ENCODE peak calls at places on chromosomes 13 and 19, in six cellular contexts. B is stimulated activated CD8-positive, alpha-beta memory T cell treated with anti-CD3 and anti-CD28 coated beads, Interleukin-15, amount 100 ng/mL, for 24 hours; C is thoracic aorta; E is CD4-positive, alpha-beta T cell; S is NCI-H460; D is breast epithelium. W is an unnamed sample.

GRCh38 chr13:98187155-98187726 is 10.2 kb upstream of the RNF113B start:
- DNase-seq in S (no peak), C (no peak), E (no peak), D (no peak), B (no peak), W (no peak)

GRCh38 chr19:4208385-4209094 is 20.8 kb upstream of the EBI3 start:
- DNase-seq in S (no peak), B (no peak), C (no peak), E (no peak), D (no peak), W (no peak)

GRCh38 chr19:11577451-11578341 is at the start of gene ACP5:
- DNase-seq in B (no peak), D (no peak), S (no peak), E (no peak), C (no peak), W (no peak)

GRCh38 chr13:113723400-113724015 is 35.5 kb upstream of the TMEM255B start:
- DNase-seq in D (no peak), S (no peak), B (no peak), C (no peak), E (no peak), W (no peak)

GRCh38 chr13:98223741-98224140 is 46.7 kb upstream of the RNF113B start:
- DNase-seq in B (no peak), S (no peak), D (no peak), E (no peak), C (no peak), W (no peak)

GRCh38 chr19:41997121-41997850 is 3.3 kb upstream of the ATP1A3 start:
- DNase-seq in C (no peak), D (no peak), B (no peak), S (peak; percentile 33), E (peak; percentile 24), W (no peak)

GRCh38 chr13:66558511-66558910 is 671.6 kb downstream of the PCDH9 start:
- DNase-seq in C (no peak), S (no peak), E (no peak), D (no peak), B (no peak), W (no peak)

GRCh38 chr19:19405919-19406877 is 723 bp downstream of the GATAD2A start:
- DNase-seq in S (no peak), D (no peak), B (peak; percentile 36), E (no peak), C (no peak), W (peak; percentile 85)

GRCh38 chr19:38538793-38539528 is 78.8 kb downstream of the MAP4K1 start:
- DNase-seq in D (no peak), C (no peak), B (no peak), S (no peak), E (no peak), W (no peak)

GRCh38 chr19:6847828-6848200 is 39.6 kb upstream of the ADGRE1 start:
- DNase-seq in D (no peak), S (no peak), B (no peak), C (no peak), E (no peak), W (peak; percentile 20)

GRCh38 chr19:55487884-55488687 is at the start of gene SSC5D:
- DNase-seq in D (no peak), E (no peak), B (no peak), C (no peak), S (no peak), W (peak; percentile 81)

GRCh38 chr13:111943229-111943795 is 123.6 kb upstream of the SOX1 start:
- DNase-seq in D (no peak), B (no peak), S (no peak), E (no peak), C (no peak), W (peak; percentile 70)

GRCh38 chr19:41297628-41298326 is 12.2 kb upstream of the CCDC97 start:
- DNase-seq in S (no peak), C (no peak), B (no peak), D (no peak), E (no peak), W (no peak)

GRCh38 chr19:38392707-38393308 is 4.3 kb downstream of the SPRED3 start:
- DNase-seq in D (no peak), B (no peak), S (no peak), E (no peak), C (no peak), W (no peak)

GRCh38 chr19:17779281-17779930 is 15.5 kb upstream of the B3GNT3 start:
- DNase-seq in E (no peak), B (no peak), D (no peak), C (no peak), S (peak; percentile 72), W (no peak)

GRCh38 chr13:30463820-30464495 is 1.8 kb downstream of the HMGB1 start:
- DNase-seq in S (no peak), B (peak; percentile 40), D (peak; percentile 54), E (peak; percentile 54), C (no peak), W (peak; percentile 83)

GRCh38 chr13:94272038-94272437 is 207.4 kb downstream of the DCT start:
- DNase-seq in C (no peak), B (no peak), D (no peak), E (no peak), S (no peak), W (no peak)

GRCh38 chr19:1864480-1865171 is 1.2 kb upstream of the KLF16 start:
- DNase-seq in B (peak; percentile 42), C (no peak), S (no peak), E (peak; percentile 36), D (peak; percentile 76), W (no peak)

GRCh38 chr13:36166051-36166450 is 34.9 kb upstream of the DCLK1 start:
- DNase-seq in E (no peak), S (no peak), C (no peak), D (no peak), B (no peak), W (no peak)

GRCh38 chr19:46296722-46297431 is at the start of gene HIF3A:
- DNase-seq in B (no peak), E (no peak), S (no peak), C (no peak), D (no peak), W (no peak)

GRCh38 chr19:50415661-50416033 is 3.1 kb upstream of the SPIB start:
- DNase-seq in E (no peak), S (no peak), D (no peak), B (no peak), C (no peak), W (no peak)

GRCh38 chr13:54733639-54734038 is 1705.0 kb downstream of the OLFM4 start:
- DNase-seq in D (no peak), C (no peak), S (peak; percentile 19), B (no peak), E (no peak), W (no peak)

GRCh38 chr19:10644351-10645007 is 9.7 kb upstream of the ILF3 start:
- DNase-seq in S (peak; percentile 48), B (peak; percentile 69), E (peak; percentile 81), C (peak; percentile 52), D (peak; percentile 88), W (peak; percentile 91)

GRCh38 chr13:34765446-34766180 is 176.5 kb upstream of the NBEA start:
- DNase-seq in S (no peak), B (no peak), D (no peak), E (no peak), C (no peak), W (no peak)

GRCh38 chr19:21130097-21130775 is 11.6 kb upstream of the ZNF431 start:
- DNase-seq in D (no peak), S (no peak), C (no peak), E (no peak), B (no peak), W (no peak)

GRCh38 chr19:48812094-48812929 is 1.5 kb upstream of the BCAT2 start:
- DNase-seq in B (no peak), D (peak; percentile 79), C (peak; percentile 59), E (no peak), S (no peak), W (peak; percentile 95)

GRCh38 chr13:103291693-103292572 is 225.7 kb upstream of the SLC10A2 start:
- DNase-seq in S (no peak), B (no peak), C (no peak), E (no peak), D (no peak), W (no peak)

GRCh38 chr13:97226788-97227627 is 4.9 kb downstream of the MBNL2 start:
- DNase-seq in S (no peak), E (peak; percentile 15), D (no peak), B (no peak), C (no peak), W (no peak)

GRCh38 chr19:39086401-39086800 is 2.2 kb downstream of the ACP7 start:
- DNase-seq in B (no peak), S (no peak), E (no peak), C (no peak), D (no peak), W (no peak)

GRCh38 chr19:13794388-13794751 is 873 bp upstream of the ZSWIM4 start:
- DNase-seq in E (no peak), D (peak; percentile 87), S (no peak), B (no peak), C (peak; percentile 60), W (no peak)

GRCh38 chr19:55379161-55379560 is 2.5 kb downstream of the TMEM190 start:
- DNase-seq in D (no peak), S (no peak), E (no peak), C (no peak), B (no peak), W (no peak)

GRCh38 chr13:40101708-40102359 is 446.4 kb downstream of the COG6 start:
- DNase-seq in S (no peak), B (no peak), C (no peak), E (no peak), D (no peak), W (no peak)

GRCh38 chr13:90393408-90393807 is 954.1 kb upstream of the MIR17HG start:
- DNase-seq in B (no peak), S (no peak), D (no peak), E (no peak), C (no peak), W (no peak)

GRCh38 chr19:45809643-45810159 is 5.4 kb downstream of the RSPH6A start:
- DNase-seq in E (no peak), C (no peak), B (no peak), D (no peak), S (no peak), W (no peak)

GRCh38 chr13:113554333-113554700 is 30.2 kb upstream of the TFDP1 start:
- DNase-seq in E (no peak), C (no peak), D (peak; percentile 22), B (no peak), S (no peak), W (no peak)